ENCODE peak calls at places on chromosome 21, in nine cellular contexts. One of them, this sample, is unnamed. For H3K4me1 and H3K27me3, the result is how much of the 10 kb centered on the place peaks cover.

GRCh38 chr21:33668620-33669019 is 26.3 kb downstream of the ITSN1 start:
- DNase-seq in lower lobe of right lung: no peak
- DNase-seq in thoracic aorta: no peak
- DNase-seq in cardiac muscle cell: no peak
- DNase-seq in sigmoid colon: no peak
- DNase-seq in GM23338: no peak
- DNase-seq in HCT116: no peak
- DNase-seq in tibial nerve: no peak
- DNase-seq in SK-N-SH: no peak
- DNase-seq in this sample: no peak

GRCh38 chr21:27590271-27590670 is 623.4 kb upstream of the ADAMTS5 start:
- DNase-seq in GM23338: peak
- DNase-seq in sigmoid colon: no peak
- DNase-seq in SK-N-SH: no peak
- DNase-seq in cardiac muscle cell: peak
- DNase-seq in tibial nerve: no peak
- DNase-seq in thoracic aorta: no peak
- DNase-seq in HCT116: no peak
- DNase-seq in lower lobe of right lung: no peak
- DNase-seq in this sample: no peak

GRCh38 chr21:27756191-27756590 is 789.3 kb upstream of the ADAMTS5 start:
- DNase-seq in sigmoid colon: no peak
- DNase-seq in thoracic aorta: no peak
- DNase-seq in lower lobe of right lung: no peak
- DNase-seq in GM23338: no peak
- DNase-seq in tibial nerve: no peak
- DNase-seq in cardiac muscle cell: no peak
- DNase-seq in SK-N-SH: no peak
- DNase-seq in HCT116: no peak
- DNase-seq in this sample: no peak

GRCh38 chr21:16650984-16651383 is 861.9 kb upstream of the CXADR start:
- DNase-seq in tibial nerve: no peak
- DNase-seq in HCT116: no peak
- DNase-seq in sigmoid colon: no peak
- DNase-seq in thoracic aorta: no peak
- DNase-seq in SK-N-SH: no peak
- DNase-seq in GM23338: no peak
- DNase-seq in cardiac muscle cell: no peak
- DNase-seq in lower lobe of right lung: no peak
- DNase-seq in this sample: no peak

GRCh38 chr21:42409366-42409765 is 5.7 kb downstream of the UBASH3A start:
- DNase-seq in GM23338: no peak
- DNase-seq in thoracic aorta: no peak
- DNase-seq in SK-N-SH: no peak
- DNase-seq in sigmoid colon: no peak
- DNase-seq in HCT116: no peak
- DNase-seq in lower lobe of right lung: no peak
- DNase-seq in cardiac muscle cell: no peak
- DNase-seq in tibial nerve: no peak
- DNase-seq in this sample: no peak

GRCh38 chr21:41064325-41064724 is 103.6 kb upstream of the BACE2 start:
- DNase-seq in sigmoid colon: no peak
- DNase-seq in tibial nerve: no peak
- DNase-seq in SK-N-SH: peak
- DNase-seq in GM23338: no peak
- DNase-seq in lower lobe of right lung: no peak
- DNase-seq in thoracic aorta: no peak
- DNase-seq in cardiac muscle cell: peak
- DNase-seq in HCT116: no peak
- DNase-seq in this sample: no peak

GRCh38 chr21:33063365-33063883 is 6.5 kb upstream of the OLIG1 start:
- DNase-seq in tibial nerve: no peak
- DNase-seq in cardiac muscle cell: no peak
- DNase-seq in thoracic aorta: no peak
- DNase-seq in sigmoid colon: no peak
- DNase-seq in SK-N-SH: no peak
- DNase-seq in GM23338: no peak
- DNase-seq in lower lobe of right lung: no peak
- DNase-seq in HCT116: no peak
- DNase-seq in this sample: no peak

GRCh38 chr21:23921670-23922418 is 1685.4 kb downstream of the MRPL39 start:
- DNase-seq in GM23338: no peak
- DNase-seq in sigmoid colon: no peak
- DNase-seq in tibial nerve: no peak
- DNase-seq in thoracic aorta: no peak
- DNase-seq in HCT116: no peak
- DNase-seq in lower lobe of right lung: no peak
- DNase-seq in cardiac muscle cell: no peak
- DNase-seq in SK-N-SH: no peak
- DNase-seq in this sample: no peak

GRCh38 chr21:27277122-27277521 is 310.2 kb upstream of the ADAMTS5 start:
- DNase-seq in tibial nerve: no peak
- DNase-seq in cardiac muscle cell: peak
- DNase-seq in HCT116: no peak
- DNase-seq in thoracic aorta: no peak
- DNase-seq in lower lobe of right lung: no peak
- DNase-seq in GM23338: no peak
- DNase-seq in sigmoid colon: no peak
- DNase-seq in SK-N-SH: no peak
- DNase-seq in this sample: no peak

GRCh38 chr21:41636636-41637625 is 129.0 kb upstream of the TMPRSS2 start:
- DNase-seq in tibial nerve: no peak
- DNase-seq in cardiac muscle cell: no peak
- DNase-seq in HCT116: no peak
- DNase-seq in sigmoid colon: peak
- DNase-seq in thoracic aorta: no peak
- DNase-seq in GM23338: no peak
- DNase-seq in SK-N-SH: no peak
- DNase-seq in lower lobe of right lung: no peak
- DNase-seq in this sample: no peak

GRCh38 chr21:28883931-28884330 is 108.7 kb downstream of the LTN1 start:
- DNase-seq in thoracic aorta: no peak
- DNase-seq in lower lobe of right lung: no peak
- DNase-seq in cardiac muscle cell: no peak
- DNase-seq in sigmoid colon: no peak
- DNase-seq in tibial nerve: no peak
- DNase-seq in GM23338: no peak
- DNase-seq in HCT116: no peak
- DNase-seq in SK-N-SH: no peak
- DNase-seq in this sample: no peak

GRCh38 chr21:33028759-33029511 is 3.2 kb downstream of the OLIG2 start:
- DNase-seq in tibial nerve: no peak
- DNase-seq in SK-N-SH: no peak
- DNase-seq in thoracic aorta: no peak
- DNase-seq in HCT116: no peak
- DNase-seq in lower lobe of right lung: no peak
- DNase-seq in sigmoid colon: peak
- DNase-seq in GM23338: peak
- DNase-seq in cardiac muscle cell: peak
- DNase-seq in this sample: no peak

GRCh38 chr21:26966978-26967913 is at the start of gene ADAMTS5:
- DNase-seq in lower lobe of right lung: peak
- DNase-seq in GM23338: peak
- DNase-seq in SK-N-SH: peak
- DNase-seq in HCT116: no peak
- DNase-seq in sigmoid colon: peak
- DNase-seq in tibial nerve: no peak
- DNase-seq in thoracic aorta: no peak
- DNase-seq in cardiac muscle cell: peak
- DNase-seq in this sample: no peak

GRCh38 chr21:16640297-16641027 is 872.4 kb upstream of the CXADR start:
- DNase-seq in thoracic aorta: no peak
- DNase-seq in cardiac muscle cell: no peak
- DNase-seq in GM23338: no peak
- DNase-seq in tibial nerve: no peak
- DNase-seq in lower lobe of right lung: no peak
- DNase-seq in SK-N-SH: no peak
- DNase-seq in HCT116: no peak
- DNase-seq in sigmoid colon: no peak
- DNase-seq in this sample: no peak

GRCh38 chr21:24658016-24658415 is 949.3 kb downstream of the MRPL39 start:
- DNase-seq in SK-N-SH: no peak
- DNase-seq in sigmoid colon: no peak
- DNase-seq in HCT116: no peak
- DNase-seq in thoracic aorta: no peak
- DNase-seq in lower lobe of right lung: no peak
- DNase-seq in GM23338: no peak
- DNase-seq in cardiac muscle cell: no peak
- DNase-seq in tibial nerve: no peak
- DNase-seq in this sample: no peak

DNA sequence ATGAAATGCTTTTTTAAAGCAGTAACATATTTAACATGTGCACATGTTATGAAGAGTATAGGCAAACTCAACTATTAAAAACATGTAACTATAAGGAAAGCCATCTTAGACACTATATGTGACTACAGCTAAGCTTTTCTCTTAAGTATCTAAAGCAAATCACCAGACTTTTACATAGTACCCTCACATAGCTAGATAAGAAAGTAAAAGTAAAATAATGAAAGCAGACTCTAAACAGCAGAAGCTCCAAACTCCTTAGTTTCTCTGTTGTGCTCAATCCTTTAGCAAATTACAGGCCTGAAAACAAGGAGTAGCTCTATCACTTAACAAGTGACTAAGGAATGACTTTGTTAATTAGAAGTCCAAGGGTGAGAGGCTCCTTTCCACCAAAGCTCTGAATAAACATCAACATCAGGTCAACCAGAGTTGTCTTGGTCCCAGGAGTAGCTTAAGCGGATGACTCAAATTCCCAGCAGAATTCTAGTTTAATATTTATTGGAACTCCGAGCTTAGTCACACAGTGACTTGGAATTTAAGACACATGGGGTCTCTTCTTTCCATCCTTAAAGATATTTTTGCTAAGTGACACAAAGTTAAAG is 6.0 kb downstream of the NRIP1 start:
- DNase-seq in HCT116: peak
- DNase-seq in SK-N-SH: no peak
- DNase-seq in thoracic aorta: no peak
- DNase-seq in cardiac muscle cell: peak
- DNase-seq in lower lobe of right lung: no peak
- DNase-seq in tibial nerve: no peak
- DNase-seq in sigmoid colon: no peak
- DNase-seq in GM23338: peak
- DNase-seq in this sample: no peak
- H3K4me1 ChIP-seq in HCT116: under half
- H3K4me1 ChIP-seq in SK-N-SH: under half
- H3K4me1 ChIP-seq in thoracic aorta: half or more
- H3K4me1 ChIP-seq in cardiac muscle cell: under half
- H3K4me1 ChIP-seq in lower lobe of right lung: half or more
- H3K4me1 ChIP-seq in tibial nerve: half or more
- H3K4me1 ChIP-seq in sigmoid colon: under half
- H3K4me1 ChIP-seq in GM23338: half or more
- H3K4me1 ChIP-seq in this sample: under half

GRCh38 chr21:35408401-35408800 is 359.3 kb upstream of the RUNX1 start:
- DNase-seq in GM23338: no peak
- DNase-seq in sigmoid colon: no peak
- DNase-seq in SK-N-SH: no peak
- DNase-seq in thoracic aorta: no peak
- DNase-seq in HCT116: no peak
- DNase-seq in lower lobe of right lung: no peak
- DNase-seq in tibial nerve: no peak
- DNase-seq in cardiac muscle cell: no peak
- DNase-seq in this sample: no peak

GRCh38 chr21:35412231-35412630 is 363.1 kb upstream of the RUNX1 start:
- DNase-seq in thoracic aorta: no peak
- DNase-seq in HCT116: no peak
- DNase-seq in cardiac muscle cell: no peak
- DNase-seq in lower lobe of right lung: no peak
- DNase-seq in tibial nerve: no peak
- DNase-seq in GM23338: no peak
- DNase-seq in SK-N-SH: no peak
- DNase-seq in sigmoid colon: no peak
- DNase-seq in this sample: no peak

GRCh38 chr21:35411434-35411833 is 362.3 kb upstream of the RUNX1 start:
- DNase-seq in lower lobe of right lung: no peak
- DNase-seq in thoracic aorta: no peak
- DNase-seq in GM23338: no peak
- DNase-seq in sigmoid colon: no peak
- DNase-seq in HCT116: no peak
- DNase-seq in tibial nerve: no peak
- DNase-seq in cardiac muscle cell: no peak
- DNase-seq in SK-N-SH: no peak
- DNase-seq in this sample: no peak

GRCh38 chr21:35410123-35410522 is 361.0 kb upstream of the RUNX1 start:
- DNase-seq in tibial nerve: no peak
- DNase-seq in thoracic aorta: no peak
- DNase-seq in SK-N-SH: no peak
- DNase-seq in lower lobe of right lung: no peak
- DNase-seq in cardiac muscle cell: no peak
- DNase-seq in HCT116: no peak
- DNase-seq in sigmoid colon: no peak
- DNase-seq in GM23338: no peak
- DNase-seq in this sample: no peak

DNA sequence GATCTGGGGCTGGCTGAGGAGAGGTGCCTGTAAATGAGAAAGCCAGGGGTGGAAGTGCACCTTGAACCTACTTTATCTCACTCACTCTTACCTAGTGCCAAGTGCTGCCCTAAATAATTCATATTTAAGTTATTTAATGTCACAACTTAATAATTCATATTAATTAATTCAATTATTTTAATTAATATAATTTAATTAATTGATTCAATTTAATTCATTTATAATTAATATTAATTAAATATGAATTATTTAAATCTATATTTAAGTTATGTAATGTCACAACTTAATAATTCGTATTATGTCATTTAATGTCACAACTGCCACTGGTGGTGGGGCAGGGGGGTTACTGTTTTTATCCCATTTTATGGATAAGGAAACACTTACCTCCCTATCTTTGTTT is 361.6 kb upstream of the RUNX1 start:
- DNase-seq in sigmoid colon: no peak
- DNase-seq in lower lobe of right lung: no peak
- DNase-seq in cardiac muscle cell: no peak
- DNase-seq in SK-N-SH: no peak
- DNase-seq in thoracic aorta: no peak
- DNase-seq in GM23338: no peak
- DNase-seq in HCT116: no peak
- DNase-seq in tibial nerve: no peak
- DNase-seq in this sample: no peak
- H3K27me3 ChIP-seq in sigmoid colon: under half
- H3K27me3 ChIP-seq in lower lobe of right lung: under half
- H3K27me3 ChIP-seq in cardiac muscle cell: half or more
- H3K27me3 ChIP-seq in SK-N-SH: under half
- H3K27me3 ChIP-seq in thoracic aorta: under half
- H3K27me3 ChIP-seq in GM23338: under half
- H3K27me3 ChIP-seq in HCT116: under half
- H3K27me3 ChIP-seq in tibial nerve: under half
- H3K27me3 ChIP-seq in this sample: under half

GRCh38 chr21:34670962-34671348 is 2.2 kb downstream of the CLIC6 start:
- DNase-seq in HCT116: no peak
- DNase-seq in sigmoid colon: no peak
- DNase-seq in cardiac muscle cell: no peak
- DNase-seq in lower lobe of right lung: no peak
- DNase-seq in GM23338: peak
- DNase-seq in thoracic aorta: no peak
- DNase-seq in SK-N-SH: no peak
- DNase-seq in tibial nerve: no peak
- DNase-seq in this sample: peak
- TF ChIP-seq CTCF in HCT116: no peak
- TF ChIP-seq CTCF in sigmoid colon: no peak
- TF ChIP-seq CTCF in cardiac muscle cell: no peak
- TF ChIP-seq CTCF in lower lobe of right lung: no peak
- TF ChIP-seq CTCF in GM23338: peak
- TF ChIP-seq CTCF in thoracic aorta: no peak
- TF ChIP-seq CTCF in SK-N-SH: peak
- TF ChIP-seq CTCF in tibial nerve: no peak
- TF ChIP-seq CTCF in this sample: no peak

GRCh38 chr21:43982489-43983078 is 29.5 kb upstream of the TRAPPC10 start:
- DNase-seq in GM23338: no peak
- DNase-seq in HCT116: no peak
- DNase-seq in cardiac muscle cell: no peak
- DNase-seq in tibial nerve: no peak
- DNase-seq in SK-N-SH: peak
- DNase-seq in sigmoid colon: no peak
- DNase-seq in thoracic aorta: no peak
- DNase-seq in lower lobe of right lung: no peak
- DNase-seq in this sample: no peak
- H3K4me1 ChIP-seq in GM23338: under half
- H3K4me1 ChIP-seq in HCT116: under half
- H3K4me1 ChIP-seq in cardiac muscle cell: under half
- H3K4me1 ChIP-seq in tibial nerve: under half
- H3K4me1 ChIP-seq in SK-N-SH: under half
- H3K4me1 ChIP-seq in sigmoid colon: under half
- H3K4me1 ChIP-seq in thoracic aorta: under half
- H3K4me1 ChIP-seq in lower lobe of right lung: under half
- H3K4me1 ChIP-seq in this sample: under half